ENCODE peak calls at places on chromosome 17, in four cellular contexts. B is pulmonary artery endothelial cell; N is activated CD8-positive, alpha-beta T cell treated with anti-CD3 and anti-CD28 coated beads, Interleukin-2, amount 10 ng/mL, durations not matched to agents 7 days and 5 days; R is AG04450. A is an unnamed sample.

GRCh38 chr17:28133562-28133970 is 91.1 kb downstream of the NLK start:
- DNase-seq in N (no peak), B (peak), R (no peak), A (no peak)

GRCh38 chr17:5694507-5694906 is 110.2 kb upstream of the NLRP1 start:
- DNase-seq in B (no peak), R (no peak), N (no peak), A (no peak)

GRCh38 chr17:46795379-46795952 is 23.0 kb downstream of the WNT3 start:
- DNase-seq in R (no peak), B (no peak), N (no peak), A (no peak)

GRCh38 chr17:37137070-37137610 is 188.4 kb downstream of the AATF start:
- DNase-seq in N (no peak), R (no peak), B (no peak), A (no peak)

GRCh38 chr17:30796016-30796415 is 28.5 kb downstream of the CRLF3 start:
- DNase-seq in B (no peak), R (no peak), N (peak), A (no peak)

GRCh38 chr17:44914698-44915271 is 515 bp downstream of the GFAP start:
- DNase-seq in R (no peak), B (no peak), N (no peak), A (no peak)

GRCh38 chr17:18967806-18968744 is 16.1 kb downstream of the SLC5A10 start:
- DNase-seq in R (no peak), N (no peak), B (peak), A (no peak)

GRCh38 chr17:28563475-28563874 is 7.8 kb downstream of the PIGS start:
- DNase-seq in R (no peak), N (no peak), B (no peak), A (no peak)

GRCh38 chr17:43949777-43950176 is 4.0 kb downstream of the PYY start:
- DNase-seq in N (no peak), R (no peak), B (no peak), A (no peak)

GRCh38 chr17:42878123-42878880 is 22.3 kb upstream of the G6PC1 start:
- DNase-seq in N (no peak), R (no peak), B (no peak), A (no peak)

GRCh38 chr17:18225562-18226283 is at the start of gene LLGL1:
- DNase-seq in N (no peak), R (no peak), B (no peak), A (no peak)

GRCh38 chr17:65017375-65017774 is 39.2 kb downstream of the GNA13 start:
- DNase-seq in B (no peak), R (no peak), N (no peak), A (no peak)

GRCh38 chr17:80153004-80153403 is 6.1 kb upstream of the EIF4A3 start:
- DNase-seq in B (no peak), R (no peak), N (no peak), A (no peak)

GRCh38 chr17:79624658-79625478 is 14.0 kb upstream of the RBFOX3 start:
- DNase-seq in N (no peak), B (no peak), R (no peak), A (peak)

GRCh38 chr17:9195346-9195870 is 174.1 kb downstream of the NTN1 start:
- DNase-seq in B (no peak), N (no peak), R (no peak), A (no peak)

GRCh38 chr17:61581611-61582349 is 9.2 kb downstream of the NACA2 start:
- DNase-seq in N (no peak), R (no peak), B (no peak), A (no peak)

GRCh38 chr17:80833952-80834895 is 157.4 kb upstream of the CHMP6 start:
- DNase-seq in B (no peak), R (no peak), N (no peak), A (peak)

GRCh38 chr17:3796822-3797170 is 4.2 kb downstream of the ITGAE start:
- DNase-seq in R (no peak), B (no peak), N (no peak), A (no peak)

GRCh38 chr17:20968913-20969616 is 73.7 kb downstream of the USP22 start:
- DNase-seq in B (no peak), R (no peak), N (no peak), A (no peak)

GRCh38 chr17:79836952-79837887 is 2.0 kb downstream of the CBX4 start:
- DNase-seq in N (peak), R (no peak), B (no peak), A (peak)

GRCh38 chr17:42060231-42060630 is 9.8 kb upstream of the C17orf113 start:
- DNase-seq in N (no peak), R (no peak), B (no peak), A (no peak)

GRCh38 chr17:72691601-72692000 is 400.9 kb downstream of the SLC39A11 start:
- DNase-seq in N (no peak), R (peak), B (no peak), A (no peak)

GRCh38 chr17:2750721-2751120 is 1.3 kb upstream of the CCDC92B start:
- DNase-seq in B (no peak), R (no peak), N (no peak), A (no peak)

A was measured in tibial artery.